ENCODE peak calls at places on chromosomes 5 and 9, in eight cellular contexts. X, J, K, S, V, Y, Z and F are unnamed samples.

GRCh38 chr9:107248714-107249113 is 34.4 kb upstream of the RAD23B start:
- ATAC-seq in S (no peak), V (no peak), Z (no peak), Y (no peak), X (no peak), K (no peak), J (no peak), F (no peak)

GRCh38 chr5:77898385-77898784 is 122.2 kb upstream of the TBCA start:
- ATAC-seq in K (no peak), J (no peak), Z (no peak), Y (no peak), S (no peak), X (no peak), V (no peak), F (no peak)

GRCh38 chr9:74556685-74557084 is 59.5 kb downstream of the RORB start:
- ATAC-seq in S (no peak), K (no peak), V (no peak), X (no peak), J (no peak), Y (peak), Z (no peak), F (no peak)

GRCh38 chr5:142171270-142171669 is 62.7 kb downstream of the NDFIP1 start:
- ATAC-seq in S (no peak), X (no peak), Z (no peak), K (no peak), Y (no peak), V (no peak), J (no peak), F (no peak)

GRCh38 chr9:133700861-133701320 is 37.3 kb downstream of the SARDH start:
- ATAC-seq in Y (peak), X (no peak), K (no peak), J (no peak), V (peak), Z (peak), S (no peak), F (no peak)

GRCh38 chr5:178206166-178207101 is 2.1 kb downstream of the HNRNPAB start:
- ATAC-seq in V (no peak), X (no peak), S (no peak), K (no peak), Z (no peak), J (no peak), Y (no peak), F (no peak)

GRCh38 chr5:153964201-153965101 is 74.3 kb downstream of the FAM114A2 start:
- ATAC-seq in S (peak), Y (no peak), V (no peak), K (peak), Z (no peak), J (peak), X (peak), F (peak)

GRCh38 chr5:39570418-39571027 is 145.7 kb upstream of the DAB2 start:
- ATAC-seq in V (peak), K (no peak), S (no peak), X (peak), Z (no peak), J (no peak), Y (no peak), F (no peak)

GRCh38 chr9:112157961-112158360 is 17.1 kb downstream of the SUSD1 start:
- ATAC-seq in S (no peak), Z (no peak), X (no peak), J (no peak), Y (no peak), V (no peak), K (peak), F (no peak)

GRCh38 chr9:114900937-114901802 is 29.2 kb downstream of the TNFSF8 start:
- ATAC-seq in X (no peak), Z (no peak), K (no peak), S (no peak), V (no peak), Y (no peak), J (no peak), F (no peak)